ENCODE peak calls at places on chromosomes 1 and 21, in nine cellular contexts. L, W, Z, M, Q, T, I, F and J are unnamed samples.

GRCh38 chr1:12368646-12369045 is 138.8 kb downstream of the VPS13D start:
- DNase-seq in M (no peak), T (no peak), F (no peak), I (no peak), Z (no peak), Q (no peak), L (no peak), W (no peak), J (no peak)

GRCh38 chr1:26598890-26599289 is 69.3 kb downstream of the RPS6KA1 start:
- DNase-seq in I (no peak), W (no peak), Z (no peak), M (no peak), F (no peak), L (no peak), T (no peak), Q (no peak), J (no peak)

GRCh38 chr1:200039849-200040479 is 12.5 kb downstream of the NR5A2 start:
- DNase-seq in L (no peak), F (no peak), Q (no peak), Z (no peak), I (no peak), M (no peak), W (no peak), T (no peak), J (peak; percentile 41)

GRCh38 chr1:61449410-61449809 is 275.5 kb downstream of the TM2D1 start:
- DNase-seq in Q (no peak), I (no peak), L (no peak), T (no peak), F (no peak), Z (no peak), W (no peak), M (no peak), J (peak; percentile 79)

GRCh38 chr1:84298688-84299535 is 2.6 kb upstream of the SAMD13 start:
- DNase-seq in I (no peak), M (no peak), Q (no peak), L (no peak), Z (peak; percentile 49), F (peak; percentile 22), W (peak; percentile 22), T (peak; percentile 52), J (peak; percentile 82)

GRCh38 chr1:175198332-175198731 is 5.8 kb upstream of the KIAA0040 start:
- DNase-seq in Z (no peak), L (no peak), Q (no peak), I (no peak), F (no peak), W (peak; percentile 9), T (no peak), M (no peak), J (no peak)

GRCh38 chr1:68470388-68470970 is 20.7 kb upstream of the RPE65 start:
- DNase-seq in I (no peak), Q (no peak), T (peak; percentile 24), F (no peak), M (no peak), L (no peak), W (peak; percentile 53), Z (no peak), J (no peak)

GRCh38 chr1:43587594-43587993 is 56.9 kb downstream of the PTPRF start:
- DNase-seq in L (no peak), W (peak; percentile 24), Q (no peak), T (no peak), M (no peak), F (no peak), Z (no peak), I (no peak), J (no peak)

GRCh38 chr1:165629848-165630628 is 996 bp upstream of the MGST3 start:
- DNase-seq in L (no peak), W (no peak), T (no peak), F (no peak), M (no peak), Z (peak; percentile 4), Q (peak; percentile 22), I (no peak), J (no peak)

GRCh38 chr1:205598841-205599666 is 32.8 kb downstream of the ELK4 start:
- DNase-seq in T (no peak), L (peak; percentile 83), Q (no peak), W (peak; percentile 98), I (peak; percentile 83), Z (no peak), M (no peak), F (no peak), J (peak; percentile 56)

GRCh38 chr1:45306905-45307304 is 19.8 kb upstream of the HPDL start:
- DNase-seq in Q (no peak), M (no peak), I (no peak), F (no peak), W (no peak), L (no peak), T (no peak), Z (no peak), J (no peak)

GRCh38 chr1:13807213-13807612 is 107.2 kb downstream of the PRDM2 start:
- DNase-seq in Q (no peak), W (peak; percentile 28), Z (peak; percentile 56), M (no peak), F (no peak), I (no peak), L (no peak), T (peak; percentile 42), J (no peak)

GRCh38 chr21:27681038-27681437 is 714.1 kb upstream of the ADAMTS5 start:
- DNase-seq in F (no peak), Z (no peak), I (no peak), Q (no peak), T (no peak), M (no peak), L (no peak), W (no peak), J (no peak)

GRCh38 chr1:171743014-171743870 is 1.4 kb upstream of the VAMP4 start:
- DNase-seq in Z (no peak), T (peak; percentile 35), Q (no peak), M (no peak), W (peak; percentile 78), F (peak; percentile 29), I (no peak), L (no peak), J (no peak)

GRCh38 chr1:67888707-67889106 is 55.4 kb upstream of the GNG12 start:
- DNase-seq in W (peak; percentile 25), M (no peak), F (no peak), L (no peak), T (peak; percentile 9), Q (no peak), I (no peak), Z (no peak), J (no peak)

GRCh38 chr21:46078322-46078981 is 19.5 kb upstream of the COL6A2 start:
- DNase-seq in T (no peak), I (no peak), Q (no peak), W (no peak), M (no peak), L (no peak), Z (no peak), F (no peak), J (peak; percentile 71)

GRCh38 chr1:185823471-185823870 is 89.3 kb downstream of the HMCN1 start:
- DNase-seq in Z (no peak), W (peak; percentile 16), T (no peak), Q (no peak), L (no peak), M (no peak), I (no peak), F (no peak), J (no peak)

GRCh38 chr21:42395910-42396625 is at the start of gene TMPRSS3:
- DNase-seq in I (no peak), W (no peak), Q (no peak), F (no peak), L (no peak), M (no peak), Z (no peak), T (no peak), J (no peak)

GRCh38 chr1:211829343-211830054 is 1.1 kb downstream of the LPGAT1 start:
- DNase-seq in I (no peak), Q (no peak), M (no peak), L (no peak), T (peak; percentile 74), W (peak; percentile 17), F (no peak), Z (no peak), J (no peak)

GRCh38 chr1:85454214-85454613 is 10.7 kb downstream of the DDAH1 start:
- DNase-seq in T (no peak), Q (no peak), Z (no peak), I (no peak), W (peak; percentile 16), F (no peak), M (no peak), L (no peak), J (no peak)

GRCh38 chr1:198676253-198676652 is 37.4 kb downstream of the PTPRC start:
- DNase-seq in T (peak; percentile 25), I (no peak), Z (no peak), L (no peak), W (no peak), F (no peak), M (no peak), Q (no peak), J (no peak)

GRCh38 chr21:37207441-37208009 is 59.6 kb downstream of the VPS26C start:
- DNase-seq in Z (peak; percentile 15), W (no peak), L (no peak), I (no peak), M (no peak), F (no peak), T (peak; percentile 46), Q (no peak), J (no peak)

GRCh38 chr1:180170569-180170968 is 15.9 kb downstream of the QSOX1 start:
- DNase-seq in I (no peak), T (no peak), W (no peak), M (no peak), L (no peak), Z (no peak), F (no peak), Q (no peak), J (no peak)